ENCODE peak calls at places on chromosome 1, in five cellular contexts. Q is T-helper 9 cell; O is COR-L47; I is brain microvascular endothelial cell; H is stimulated activated CD4-positive, alpha-beta T cell treated with anti-CD3 and anti-CD28 coated beads, Interleukin-2, amount 100 ng/mL, for 48 hours. F is an unnamed sample.

GRCh38 chr1:53527368-53527767 is 68.2 kb downstream of the DMRTB1 start:
- DNase-seq in H (no peak), I (peak), Q (no peak), O (no peak), F (no peak)

GRCh38 chr1:54500030-54500389 is 48.0 kb upstream of the ACOT11 start:
- DNase-seq in H (no peak), Q (no peak), I (no peak), O (no peak), F (no peak)

GRCh38 chr1:145884675-145885074 is 991 bp downstream of the ANKRD35 start:
- DNase-seq in I (no peak), H (no peak), O (no peak), Q (no peak), F (no peak)

GRCh38 chr1:209480345-209480744 is 103.2 kb upstream of the CAMK1G start:
- DNase-seq in O (no peak), I (no peak), Q (no peak), H (no peak), F (no peak)

GRCh38 chr1:151510957-151511635 is at the start of gene CGN:
- DNase-seq in H (peak), O (peak), Q (peak), I (peak), F (peak)

GRCh38 chr1:94413311-94413710 is 4.9 kb upstream of the ABCD3 start:
- DNase-seq in Q (no peak), H (no peak), I (no peak), O (no peak), F (no peak)

GRCh38 chr1:93080424-93080823 is 1.3 kb downstream of the MTF2 start:
- DNase-seq in O (peak), I (peak), H (no peak), Q (no peak), F (peak)

GRCh38 chr1:94541175-94542087 is at the start of gene F3:
- DNase-seq in I (peak), H (peak), Q (peak), O (peak), F (peak)

GRCh38 chr1:168627370-168627769 is 51.0 kb downstream of the XCL1 start:
- DNase-seq in I (no peak), Q (no peak), O (no peak), H (no peak), F (no peak)

GRCh38 chr1:31507676-31508530 is 68.4 kb upstream of the TINAGL1 start:
- DNase-seq in O (no peak), I (no peak), H (no peak), Q (no peak), F (no peak)

GRCh38 chr1:199221371-199222150 is 582.7 kb downstream of the PTPRC start:
- DNase-seq in I (no peak), O (no peak), H (no peak), Q (no peak), F (no peak)

GRCh38 chr1:171983584-171983983 is 142.3 kb downstream of the DNM3 start:
- DNase-seq in I (no peak), H (no peak), O (peak), Q (no peak), F (peak)

F was measured in astrocyte of the cerebellum.